ENCODE peak calls at places on chromosomes 5 and 9, in ten cellular contexts. Y is fibroblast of the aortic adventitia; C is BJ; L is uterus; W is endothelial cell; D is ascending aorta; H is CD4-positive, alpha-beta T cell; S is sigmoid colon; U is keratinocyte; A is A549. I is an unnamed sample.

GRCh38 chr5:96880402-96881164 is 4.3 kb downstream of the ERAP2 start:
- DNase-seq in Y (peak; percentile 66), C (peak; percentile 13), L (no peak), W (no peak), D (no peak), H (no peak), S (no peak), U (peak; percentile 66), A (no peak), I (no peak)

GRCh38 chr5:73066466-73066865 is 53.9 kb upstream of the TMEM171 start:
- DNase-seq in Y (peak; percentile 32), C (no peak), L (no peak), W (no peak), D (no peak), H (no peak), S (no peak), U (peak; percentile 7), A (no peak), I (no peak)

GRCh38 chr9:127682351-127683136 is 24.2 kb upstream of the CFAP157 start:
- DNase-seq in Y (no peak), C (no peak), L (no peak), W (no peak), D (no peak), H (no peak), S (no peak), U (no peak), A (no peak), I (no peak)

GRCh38 chr5:148794729-148795590 is 31.5 kb upstream of the ADRB2 start:
- DNase-seq in Y (peak; percentile 52), C (no peak), L (no peak), W (no peak), D (no peak), H (no peak), S (no peak), U (no peak), A (no peak), I (no peak)

GRCh38 chr9:36817160-36817834 is 216.8 kb downstream of the PAX5 start:
- DNase-seq in Y (no peak), C (no peak), L (no peak), W (no peak), D (no peak), H (no peak), S (no peak), U (no peak), A (no peak), I (no peak)

GRCh38 chr9:76866689-76867088 is 39.2 kb downstream of the PRUNE2 start:
- DNase-seq in Y (peak; percentile 82), C (peak; percentile 74), L (peak; percentile 46), W (no peak), D (peak; percentile 84), H (no peak), S (no peak), U (no peak), A (peak; percentile 67), I (no peak)

GRCh38 chr5:176823869-176824412 is 13.6 kb downstream of the UNC5A start:
- DNase-seq in Y (no peak), C (no peak), L (no peak), W (no peak), D (no peak), H (no peak), S (no peak), U (no peak), A (no peak), I (no peak)

GRCh38 chr5:147750065-147750464 is 32.5 kb downstream of the JAKMIP2 start:
- DNase-seq in Y (no peak), C (no peak), L (no peak), W (no peak), D (no peak), H (no peak), S (no peak), U (no peak), A (no peak), I (no peak)

GRCh38 chr9:18580146-18580545 is 106.2 kb downstream of the ADAMTSL1 start:
- DNase-seq in Y (peak; percentile 51), C (no peak), L (no peak), W (no peak), D (no peak), H (no peak), S (no peak), U (no peak), A (no peak), I (no peak)

GRCh38 chr9:2285411-2285810 is 270.3 kb downstream of the SMARCA2 start:
- DNase-seq in Y (no peak), C (no peak), L (no peak), W (no peak), D (no peak), H (no peak), S (no peak), U (peak; percentile 17), A (no peak), I (no peak)

GRCh38 chr5:72387985-72388384 is 67.8 kb downstream of the PTCD2 start:
- DNase-seq in Y (peak; percentile 90), C (no peak), L (no peak), W (no peak), D (no peak), H (no peak), S (no peak), U (no peak), A (peak; percentile 68), I (no peak)

GRCh38 chr9:92609142-92609500 is 60.8 kb downstream of the IPPK start:
- DNase-seq in Y (peak; percentile 20), C (no peak), L (no peak), W (no peak), D (no peak), H (no peak), S (no peak), U (no peak), A (no peak), I (no peak)

GRCh38 chr5:68252678-68253520 is 37.3 kb downstream of the PIK3R1 start:
- DNase-seq in Y (peak; percentile 86), C (no peak), L (no peak), W (peak; percentile 58), D (peak; percentile 77), H (peak; percentile 16), S (peak; percentile 82), U (no peak), A (peak; percentile 67), I (no peak)

GRCh38 chr5:154166901-154167791 is 23.4 kb upstream of the GALNT10 start:
- DNase-seq in Y (no peak), C (no peak), L (no peak), W (no peak), D (no peak), H (no peak), S (no peak), U (no peak), A (no peak), I (no peak)

GRCh38 chr9:94813379-94813778 is 86.9 kb downstream of the AOPEP start:
- DNase-seq in Y (no peak), C (no peak), L (no peak), W (no peak), D (no peak), H (no peak), S (no peak), U (no peak), A (no peak), I (no peak)

GRCh38 chr9:94807556-94807955 is 81.1 kb downstream of the AOPEP start:
- DNase-seq in Y (no peak), C (no peak), L (no peak), W (no peak), D (no peak), H (no peak), S (no peak), U (no peak), A (no peak), I (no peak)

GRCh38 chr9:94809778-94810177 is 83.3 kb downstream of the AOPEP start:
- DNase-seq in Y (no peak), C (no peak), L (no peak), W (peak; percentile 5), D (no peak), H (no peak), S (no peak), U (no peak), A (no peak), I (no peak)

GRCh38 chr9:94808926-94809700 is 82.6 kb downstream of the AOPEP start:
- DNase-seq in Y (no peak), C (no peak), L (no peak), W (no peak), D (no peak), H (no peak), S (no peak), U (no peak), A (no peak), I (no peak)

DNA sequence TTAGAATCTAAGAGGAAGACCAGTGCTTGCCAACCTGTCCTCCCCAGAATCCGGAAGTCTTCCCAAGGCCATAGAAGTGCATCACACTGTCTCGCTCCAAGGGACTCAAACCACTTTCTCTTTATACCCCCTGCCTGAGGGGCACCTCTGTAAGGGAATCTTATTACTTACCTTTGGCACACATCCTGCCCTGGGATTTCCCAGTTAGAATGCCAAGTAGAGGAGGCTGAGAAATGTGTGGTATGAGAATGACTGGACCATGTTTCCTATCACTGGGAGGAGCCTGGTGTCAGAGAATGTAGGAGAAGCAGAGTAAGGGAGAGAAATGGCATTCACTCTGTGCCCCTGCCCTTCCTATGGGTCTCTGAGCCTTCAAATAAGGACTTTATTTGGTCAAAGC is 85.8 kb downstream of the AOPEP start:
- DNase-seq in Y (peak; percentile 81), C (no peak), L (no peak), W (no peak), D (no peak), H (no peak), S (no peak), U (no peak), A (peak; percentile 33), I (no peak)
- TF ChIP-seq CTCF in Y (no peak), C (no peak), L (no peak), W (no peak), D (no peak), H (no peak), S (no peak), U (no peak), A (no peak), I (no peak)

GRCh38 chr9:20191239-20191840 is 402.5 kb upstream of the SLC24A2 start:
- DNase-seq in Y (no peak), C (no peak), L (no peak), W (no peak), D (no peak), H (no peak), S (no peak), U (no peak), A (no peak), I (no peak)
- TF ChIP-seq CTCF in Y (no peak), C (no peak), L (no peak), W (no peak), D (no peak), H (no peak), S (no peak), U (peak; percentile 12), A (no peak), I (no peak)

DNA sequence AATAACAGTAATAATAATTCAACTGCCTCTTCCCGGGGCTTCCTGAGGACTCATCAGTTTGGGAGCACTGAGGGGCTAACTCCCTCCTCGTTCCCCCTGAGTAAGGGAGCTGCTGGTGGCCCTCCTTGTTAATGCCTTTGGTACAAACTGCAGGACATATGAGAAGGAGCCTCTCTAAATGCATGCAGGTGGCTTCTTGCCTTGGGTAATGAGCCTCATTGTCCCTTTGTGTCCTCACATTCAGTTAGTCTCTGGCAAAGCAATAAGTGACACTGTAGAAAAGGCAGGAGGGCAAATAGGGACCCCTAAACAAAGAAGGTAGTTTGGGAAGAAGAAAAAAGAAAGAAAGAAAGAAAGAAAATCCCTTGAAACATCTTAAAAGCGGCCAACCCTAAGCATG is 95.4 kb upstream of the ERCC6L2 start:
- DNase-seq in Y (no peak), C (no peak), L (no peak), W (no peak), D (no peak), H (no peak), S (no peak), U (no peak), A (no peak), I (no peak)
- TF ChIP-seq CTCF in Y (no peak), C (no peak), L (no peak), W (no peak), D (no peak), H (no peak), S (no peak), U (no peak), A (no peak), I (no peak)

GRCh38 chr9:105282870-105283621 is 38.6 kb downstream of the SLC44A1 start:
- DNase-seq in Y (no peak), C (no peak), L (no peak), W (no peak), D (no peak), H (no peak), S (no peak), U (no peak), A (no peak), I (no peak)
- TF ChIP-seq CTCF in Y (no peak), C (no peak), L (no peak), W (no peak), D (no peak), H (no peak), S (no peak), U (no peak), A (no peak), I (no peak)